ENCODE peak calls at places on chromosomes 16 and 17, in seven cellular contexts. One of them, this sample, is unnamed.

GRCh38 chr17:40596261-40596919 is 31.1 kb upstream of the CCR7 start:
- DNase-seq in HuH-7: no peak
- DNase-seq in GM18507: no peak
- DNase-seq in body of pancreas: no peak
- DNase-seq in activated CD4-positive, CD25-positive, alpha-beta regulatory T cell: no peak
- DNase-seq in activated CD4-positive, alpha-beta T cell treated with anti-CD3 and anti-CD28 coated beads, Interleukin-2, amount 10 ng/mL, durations not matched to agents 7 days and 5 days: peak
- DNase-seq in GF-D8: no peak
- DNase-seq in this sample: peak

GRCh38 chr17:36918260-36918691 is 19.0 kb upstream of the LHX1 start:
- DNase-seq in activated CD4-positive, CD25-positive, alpha-beta regulatory T cell: no peak
- DNase-seq in GF-D8: no peak
- DNase-seq in HuH-7: no peak
- DNase-seq in GM18507: no peak
- DNase-seq in body of pancreas: no peak
- DNase-seq in activated CD4-positive, alpha-beta T cell treated with anti-CD3 and anti-CD28 coated beads, Interleukin-2, amount 10 ng/mL, durations not matched to agents 7 days and 5 days: no peak
- DNase-seq in this sample: no peak

GRCh38 chr17:43768382-43768781 is 9.8 kb upstream of the SOST start:
- DNase-seq in GF-D8: peak
- DNase-seq in HuH-7: no peak
- DNase-seq in GM18507: no peak
- DNase-seq in body of pancreas: no peak
- DNase-seq in activated CD4-positive, CD25-positive, alpha-beta regulatory T cell: no peak
- DNase-seq in activated CD4-positive, alpha-beta T cell treated with anti-CD3 and anti-CD28 coated beads, Interleukin-2, amount 10 ng/mL, durations not matched to agents 7 days and 5 days: no peak
- DNase-seq in this sample: no peak

GRCh38 chr17:13346996-13347762 is 254.6 kb downstream of the HS3ST3A1 start:
- DNase-seq in activated CD4-positive, CD25-positive, alpha-beta regulatory T cell: no peak
- DNase-seq in body of pancreas: no peak
- DNase-seq in activated CD4-positive, alpha-beta T cell treated with anti-CD3 and anti-CD28 coated beads, Interleukin-2, amount 10 ng/mL, durations not matched to agents 7 days and 5 days: no peak
- DNase-seq in HuH-7: no peak
- DNase-seq in GM18507: no peak
- DNase-seq in GF-D8: no peak
- DNase-seq in this sample: peak

GRCh38 chr17:29722411-29723198 is 99.9 kb upstream of the CORO6 start:
- DNase-seq in GM18507: no peak
- DNase-seq in body of pancreas: peak
- DNase-seq in HuH-7: no peak
- DNase-seq in activated CD4-positive, alpha-beta T cell treated with anti-CD3 and anti-CD28 coated beads, Interleukin-2, amount 10 ng/mL, durations not matched to agents 7 days and 5 days: peak
- DNase-seq in activated CD4-positive, CD25-positive, alpha-beta regulatory T cell: no peak
- DNase-seq in GF-D8: peak
- DNase-seq in this sample: no peak

GRCh38 chr17:78132086-78132676 is 1.6 kb downstream of the TMC8 start:
- DNase-seq in body of pancreas: peak
- DNase-seq in GF-D8: peak
- DNase-seq in HuH-7: no peak
- DNase-seq in activated CD4-positive, alpha-beta T cell treated with anti-CD3 and anti-CD28 coated beads, Interleukin-2, amount 10 ng/mL, durations not matched to agents 7 days and 5 days: peak
- DNase-seq in GM18507: no peak
- DNase-seq in activated CD4-positive, CD25-positive, alpha-beta regulatory T cell: no peak
- DNase-seq in this sample: no peak

GRCh38 chr17:77735341-77736206 is 222.9 kb upstream of the TNRC6C start:
- DNase-seq in GM18507: no peak
- DNase-seq in activated CD4-positive, alpha-beta T cell treated with anti-CD3 and anti-CD28 coated beads, Interleukin-2, amount 10 ng/mL, durations not matched to agents 7 days and 5 days: no peak
- DNase-seq in GF-D8: no peak
- DNase-seq in HuH-7: no peak
- DNase-seq in activated CD4-positive, CD25-positive, alpha-beta regulatory T cell: no peak
- DNase-seq in body of pancreas: no peak
- DNase-seq in this sample: no peak

GRCh38 chr16:81624718-81625543 is 154.2 kb upstream of the PLCG2 start:
- DNase-seq in activated CD4-positive, CD25-positive, alpha-beta regulatory T cell: no peak
- DNase-seq in body of pancreas: no peak
- DNase-seq in activated CD4-positive, alpha-beta T cell treated with anti-CD3 and anti-CD28 coated beads, Interleukin-2, amount 10 ng/mL, durations not matched to agents 7 days and 5 days: no peak
- DNase-seq in GM18507: no peak
- DNase-seq in GF-D8: no peak
- DNase-seq in HuH-7: no peak
- DNase-seq in this sample: peak

GRCh38 chr17:47810901-47811635 is 10.5 kb downstream of the OSBPL7 start:
- DNase-seq in activated CD4-positive, alpha-beta T cell treated with anti-CD3 and anti-CD28 coated beads, Interleukin-2, amount 10 ng/mL, durations not matched to agents 7 days and 5 days: no peak
- DNase-seq in HuH-7: no peak
- DNase-seq in activated CD4-positive, CD25-positive, alpha-beta regulatory T cell: no peak
- DNase-seq in body of pancreas: peak
- DNase-seq in GM18507: no peak
- DNase-seq in GF-D8: no peak
- DNase-seq in this sample: no peak

GRCh38 chr17:78131172-78132085 is 858 bp downstream of the TMC8 start:
- DNase-seq in activated CD4-positive, alpha-beta T cell treated with anti-CD3 and anti-CD28 coated beads, Interleukin-2, amount 10 ng/mL, durations not matched to agents 7 days and 5 days: no peak
- DNase-seq in HuH-7: no peak
- DNase-seq in activated CD4-positive, CD25-positive, alpha-beta regulatory T cell: no peak
- DNase-seq in GF-D8: no peak
- DNase-seq in body of pancreas: no peak
- DNase-seq in GM18507: no peak
- DNase-seq in this sample: no peak

GRCh38 chr17:50301891-50302584 is 27.8 kb downstream of the TMEM92 start:
- DNase-seq in activated CD4-positive, CD25-positive, alpha-beta regulatory T cell: no peak
- DNase-seq in GF-D8: peak
- DNase-seq in GM18507: no peak
- DNase-seq in activated CD4-positive, alpha-beta T cell treated with anti-CD3 and anti-CD28 coated beads, Interleukin-2, amount 10 ng/mL, durations not matched to agents 7 days and 5 days: no peak
- DNase-seq in body of pancreas: no peak
- DNase-seq in HuH-7: no peak
- DNase-seq in this sample: no peak

GRCh38 chr17:66123163-66123562 is 68.8 kb downstream of the CEP112 start:
- DNase-seq in GM18507: no peak
- DNase-seq in body of pancreas: no peak
- DNase-seq in GF-D8: no peak
- DNase-seq in HuH-7: no peak
- DNase-seq in activated CD4-positive, alpha-beta T cell treated with anti-CD3 and anti-CD28 coated beads, Interleukin-2, amount 10 ng/mL, durations not matched to agents 7 days and 5 days: no peak
- DNase-seq in activated CD4-positive, CD25-positive, alpha-beta regulatory T cell: no peak
- DNase-seq in this sample: no peak

GRCh38 chr16:81532491-81533174 is 88.0 kb downstream of the CMIP start:
- DNase-seq in GM18507: no peak
- DNase-seq in HuH-7: no peak
- DNase-seq in GF-D8: no peak
- DNase-seq in activated CD4-positive, CD25-positive, alpha-beta regulatory T cell: no peak
- DNase-seq in body of pancreas: peak
- DNase-seq in activated CD4-positive, alpha-beta T cell treated with anti-CD3 and anti-CD28 coated beads, Interleukin-2, amount 10 ng/mL, durations not matched to agents 7 days and 5 days: no peak
- DNase-seq in this sample: peak

GRCh38 chr16:29007865-29008593 is 23.2 kb downstream of the LAT start:
- DNase-seq in activated CD4-positive, alpha-beta T cell treated with anti-CD3 and anti-CD28 coated beads, Interleukin-2, amount 10 ng/mL, durations not matched to agents 7 days and 5 days: peak
- DNase-seq in HuH-7: no peak
- DNase-seq in body of pancreas: no peak
- DNase-seq in GM18507: no peak
- DNase-seq in activated CD4-positive, CD25-positive, alpha-beta regulatory T cell: peak
- DNase-seq in GF-D8: no peak
- DNase-seq in this sample: no peak

GRCh38 chr17:16486373-16487250 is 5.4 kb downstream of the LRRC75A start:
- DNase-seq in body of pancreas: peak
- DNase-seq in activated CD4-positive, alpha-beta T cell treated with anti-CD3 and anti-CD28 coated beads, Interleukin-2, amount 10 ng/mL, durations not matched to agents 7 days and 5 days: no peak
- DNase-seq in HuH-7: no peak
- DNase-seq in GM18507: no peak
- DNase-seq in GF-D8: no peak
- DNase-seq in activated CD4-positive, CD25-positive, alpha-beta regulatory T cell: no peak
- DNase-seq in this sample: no peak

GRCh38 chr17:47604268-47604927 is 45.3 kb upstream of the KPNB1 start:
- DNase-seq in body of pancreas: no peak
- DNase-seq in GF-D8: no peak
- DNase-seq in HuH-7: no peak
- DNase-seq in activated CD4-positive, alpha-beta T cell treated with anti-CD3 and anti-CD28 coated beads, Interleukin-2, amount 10 ng/mL, durations not matched to agents 7 days and 5 days: no peak
- DNase-seq in GM18507: no peak
- DNase-seq in activated CD4-positive, CD25-positive, alpha-beta regulatory T cell: no peak
- DNase-seq in this sample: no peak

GRCh38 chr17:38418693-38419507 is 9.4 kb upstream of the ARHGAP23 start:
- DNase-seq in HuH-7: no peak
- DNase-seq in GM18507: no peak
- DNase-seq in body of pancreas: no peak
- DNase-seq in GF-D8: no peak
- DNase-seq in activated CD4-positive, alpha-beta T cell treated with anti-CD3 and anti-CD28 coated beads, Interleukin-2, amount 10 ng/mL, durations not matched to agents 7 days and 5 days: no peak
- DNase-seq in activated CD4-positive, CD25-positive, alpha-beta regulatory T cell: no peak
- DNase-seq in this sample: no peak

GRCh38 chr17:48610282-48611211 is at the start of gene HOXB7:
- DNase-seq in GF-D8: no peak
- DNase-seq in activated CD4-positive, alpha-beta T cell treated with anti-CD3 and anti-CD28 coated beads, Interleukin-2, amount 10 ng/mL, durations not matched to agents 7 days and 5 days: peak
- DNase-seq in activated CD4-positive, CD25-positive, alpha-beta regulatory T cell: peak
- DNase-seq in body of pancreas: no peak
- DNase-seq in HuH-7: no peak
- DNase-seq in GM18507: peak
- DNase-seq in this sample: no peak

GRCh38 chr17:72822358-72823023 is 270.0 kb downstream of the SLC39A11 start:
- DNase-seq in activated CD4-positive, alpha-beta T cell treated with anti-CD3 and anti-CD28 coated beads, Interleukin-2, amount 10 ng/mL, durations not matched to agents 7 days and 5 days: no peak
- DNase-seq in GF-D8: no peak
- DNase-seq in GM18507: no peak
- DNase-seq in activated CD4-positive, CD25-positive, alpha-beta regulatory T cell: no peak
- DNase-seq in HuH-7: no peak
- DNase-seq in body of pancreas: no peak
- DNase-seq in this sample: peak

GRCh38 chr16:15509593-15510520 is 75.5 kb downstream of the BMERB1 start:
- DNase-seq in body of pancreas: no peak
- DNase-seq in GF-D8: no peak
- DNase-seq in GM18507: no peak
- DNase-seq in HuH-7: no peak
- DNase-seq in activated CD4-positive, CD25-positive, alpha-beta regulatory T cell: no peak
- DNase-seq in activated CD4-positive, alpha-beta T cell treated with anti-CD3 and anti-CD28 coated beads, Interleukin-2, amount 10 ng/mL, durations not matched to agents 7 days and 5 days: peak
- DNase-seq in this sample: no peak

GRCh38 chr16:71658771-71659170 is 32.8 kb downstream of the MARVELD3 start:
- DNase-seq in HuH-7: no peak
- DNase-seq in GM18507: peak
- DNase-seq in body of pancreas: no peak
- DNase-seq in activated CD4-positive, alpha-beta T cell treated with anti-CD3 and anti-CD28 coated beads, Interleukin-2, amount 10 ng/mL, durations not matched to agents 7 days and 5 days: no peak
- DNase-seq in activated CD4-positive, CD25-positive, alpha-beta regulatory T cell: no peak
- DNase-seq in GF-D8: no peak
- DNase-seq in this sample: no peak

GRCh38 chr16:2962334-2963073 is 1.6 kb upstream of the KREMEN2 start:
- DNase-seq in body of pancreas: no peak
- DNase-seq in GF-D8: no peak
- DNase-seq in activated CD4-positive, alpha-beta T cell treated with anti-CD3 and anti-CD28 coated beads, Interleukin-2, amount 10 ng/mL, durations not matched to agents 7 days and 5 days: no peak
- DNase-seq in activated CD4-positive, CD25-positive, alpha-beta regulatory T cell: no peak
- DNase-seq in GM18507: no peak
- DNase-seq in HuH-7: no peak
- DNase-seq in this sample: no peak

GRCh38 chr16:88407042-88407420 is 24.3 kb downstream of the ZNF469 start:
- DNase-seq in GF-D8: no peak
- DNase-seq in activated CD4-positive, alpha-beta T cell treated with anti-CD3 and anti-CD28 coated beads, Interleukin-2, amount 10 ng/mL, durations not matched to agents 7 days and 5 days: no peak
- DNase-seq in GM18507: no peak
- DNase-seq in body of pancreas: no peak
- DNase-seq in activated CD4-positive, CD25-positive, alpha-beta regulatory T cell: no peak
- DNase-seq in HuH-7: no peak
- DNase-seq in this sample: no peak

GRCh38 chr17:27415090-27415795 is 41.0 kb upstream of the KSR1 start:
- DNase-seq in HuH-7: no peak
- DNase-seq in GM18507: no peak
- DNase-seq in body of pancreas: no peak
- DNase-seq in GF-D8: no peak
- DNase-seq in activated CD4-positive, CD25-positive, alpha-beta regulatory T cell: no peak
- DNase-seq in activated CD4-positive, alpha-beta T cell treated with anti-CD3 and anti-CD28 coated beads, Interleukin-2, amount 10 ng/mL, durations not matched to agents 7 days and 5 days: no peak
- DNase-seq in this sample: no peak

GRCh38 chr16:12509121-12509520 is 294.6 kb downstream of the CPPED1 start:
- DNase-seq in GM18507: no peak
- DNase-seq in body of pancreas: no peak
- DNase-seq in GF-D8: no peak
- DNase-seq in activated CD4-positive, CD25-positive, alpha-beta regulatory T cell: no peak
- DNase-seq in HuH-7: no peak
- DNase-seq in activated CD4-positive, alpha-beta T cell treated with anti-CD3 and anti-CD28 coated beads, Interleukin-2, amount 10 ng/mL, durations not matched to agents 7 days and 5 days: no peak
- DNase-seq in this sample: no peak

GRCh38 chr17:12231027-12231682 is 210.5 kb downstream of the MAP2K4 start:
- DNase-seq in body of pancreas: no peak
- DNase-seq in activated CD4-positive, alpha-beta T cell treated with anti-CD3 and anti-CD28 coated beads, Interleukin-2, amount 10 ng/mL, durations not matched to agents 7 days and 5 days: no peak
- DNase-seq in GF-D8: no peak
- DNase-seq in HuH-7: no peak
- DNase-seq in activated CD4-positive, CD25-positive, alpha-beta regulatory T cell: no peak
- DNase-seq in GM18507: no peak
- DNase-seq in this sample: no peak

GRCh38 chr16:970766-971581 is at the start of gene LMF1:
- DNase-seq in GF-D8: peak
- DNase-seq in activated CD4-positive, alpha-beta T cell treated with anti-CD3 and anti-CD28 coated beads, Interleukin-2, amount 10 ng/mL, durations not matched to agents 7 days and 5 days: peak
- DNase-seq in activated CD4-positive, CD25-positive, alpha-beta regulatory T cell: peak
- DNase-seq in HuH-7: peak
- DNase-seq in GM18507: peak
- DNase-seq in body of pancreas: peak
- DNase-seq in this sample: peak

GRCh38 chr17:74497471-74497870 is 31.0 kb downstream of the CD300A start:
- DNase-seq in GM18507: no peak
- DNase-seq in activated CD4-positive, CD25-positive, alpha-beta regulatory T cell: no peak
- DNase-seq in activated CD4-positive, alpha-beta T cell treated with anti-CD3 and anti-CD28 coated beads, Interleukin-2, amount 10 ng/mL, durations not matched to agents 7 days and 5 days: no peak
- DNase-seq in body of pancreas: no peak
- DNase-seq in GF-D8: no peak
- DNase-seq in HuH-7: no peak
- DNase-seq in this sample: no peak

GRCh38 chr16:2468725-2469398 is 2.2 kb upstream of the NTN3 start:
- DNase-seq in activated CD4-positive, alpha-beta T cell treated with anti-CD3 and anti-CD28 coated beads, Interleukin-2, amount 10 ng/mL, durations not matched to agents 7 days and 5 days: no peak
- DNase-seq in body of pancreas: peak
- DNase-seq in activated CD4-positive, CD25-positive, alpha-beta regulatory T cell: no peak
- DNase-seq in GF-D8: peak
- DNase-seq in HuH-7: peak
- DNase-seq in GM18507: peak
- DNase-seq in this sample: no peak

GRCh38 chr17:41634639-41635038 is 10.3 kb upstream of the KRT17 start:
- DNase-seq in body of pancreas: no peak
- DNase-seq in activated CD4-positive, alpha-beta T cell treated with anti-CD3 and anti-CD28 coated beads, Interleukin-2, amount 10 ng/mL, durations not matched to agents 7 days and 5 days: no peak
- DNase-seq in HuH-7: no peak
- DNase-seq in GF-D8: no peak
- DNase-seq in activated CD4-positive, CD25-positive, alpha-beta regulatory T cell: no peak
- DNase-seq in GM18507: no peak
- DNase-seq in this sample: no peak

This sample was measured in HepG2.